ENCODE peak calls at places on chromosome 17, in ten cellular contexts. O is activated naive CD4-positive, alpha-beta T cell treated with anti-CD3 and anti-CD28 coated beads for 36 hours; B is NCI-H345; L is esophagus squamous epithelium; N is stimulated activated CD4-positive, alpha-beta T cell treated with anti-CD3 and anti-CD28 coated beads, Interleukin-2, amount 100 ng/mL, for 48 hours; R is activated naive CD8-positive, alpha-beta T cell treated with anti-CD3 and anti-CD28 coated beads for 36 hours; J is HS-5; E is breast epithelium; T is GM23248; K is HCT116. A is an unnamed sample.

GRCh38 chr17:48843172-48843900 is 12.5 kb downstream of the CALCOCO2 start:
- DNase-seq in O (no peak), B (no peak), L (no peak), N (no peak), R (no peak), J (no peak), E (no peak), T (peak; percentile 42), K (no peak), A (no peak)

GRCh38 chr17:49260011-49260921 is 29.7 kb upstream of the PHOSPHO1 start:
- DNase-seq in O (peak; percentile 69), B (peak; percentile 35), L (no peak), N (peak; percentile 45), R (peak; percentile 62), J (peak; percentile 56), E (peak; percentile 44), T (peak; percentile 96), K (peak; percentile 84), A (peak; percentile 50)

GRCh38 chr17:49146620-49147306 is 14.2 kb downstream of the B4GALNT2 start:
- DNase-seq in O (no peak), B (no peak), L (no peak), N (no peak), R (no peak), J (peak; percentile 100), E (no peak), T (peak; percentile 97), K (peak; percentile 84), A (no peak)

GRCh38 chr17:40313660-40314556 is 4.9 kb downstream of the RARA start:
- DNase-seq in O (no peak), B (peak; percentile 57), L (no peak), N (no peak), R (no peak), J (no peak), E (no peak), T (peak; percentile 39), K (no peak), A (no peak)

GRCh38 chr17:74840989-74841666 is 18.6 kb downstream of the GRIN2C start:
- DNase-seq in O (no peak), B (no peak), L (no peak), N (no peak), R (no peak), J (no peak), E (peak; percentile 39), T (peak; percentile 70), K (no peak), A (peak; percentile 58)

GRCh38 chr17:7128174-7128573 is 13.6 kb upstream of the ASGR2 start:
- DNase-seq in O (no peak), B (no peak), L (no peak), N (no peak), R (no peak), J (no peak), E (no peak), T (no peak), K (no peak), A (no peak)

GRCh38 chr17:4161179-4161559 is 18.2 kb downstream of the CYB5D2 start:
- DNase-seq in O (no peak), B (no peak), L (no peak), N (no peak), R (no peak), J (peak; percentile 22), E (peak; percentile 82), T (peak; percentile 73), K (no peak), A (peak; percentile 34)

GRCh38 chr17:77862890-77863813 is 95.4 kb upstream of the TNRC6C start:
- DNase-seq in O (no peak), B (no peak), L (no peak), N (no peak), R (no peak), J (no peak), E (no peak), T (no peak), K (no peak), A (no peak)

GRCh38 chr17:4582101-4582501 is 2.2 kb upstream of the SMTNL2 start:
- DNase-seq in O (no peak), B (no peak), L (no peak), N (no peak), R (no peak), J (no peak), E (no peak), T (no peak), K (no peak), A (no peak)

GRCh38 chr17:9427460-9428315 is 147.9 kb downstream of the STX8 start:
- DNase-seq in O (no peak), B (no peak), L (no peak), N (no peak), R (no peak), J (no peak), E (peak; percentile 50), T (no peak), K (no peak), A (peak; percentile 29)